ENCODE peak calls at places on chromosomes 1 and 21, in seven cellular contexts. One of them, this sample, is unnamed.
A peak's percentile ranks its signal among the peaks of the same experiment; 100 is the strongest.

GRCh38 chr1:7572654-7573152 is 198.4 kb upstream of the VAMP3 start:
- DNase-seq in OCI-LY7: no peak
- DNase-seq in A549: no peak
- DNase-seq in tibial artery: no peak
- DNase-seq in fibroblast of lung: no peak
- DNase-seq in endodermal cell: no peak
- DNase-seq in psoas muscle: no peak
- DNase-seq in this sample: no peak

GRCh38 chr1:59609245-59609644 is 205.5 kb upstream of the HOOK1 start:
- DNase-seq in OCI-LY7: no peak
- DNase-seq in A549: no peak
- DNase-seq in tibial artery: no peak
- DNase-seq in fibroblast of lung: no peak
- DNase-seq in endodermal cell: no peak
- DNase-seq in psoas muscle: no peak
- DNase-seq in this sample: no peak

GRCh38 chr1:17229379-17229778 is 19.5 kb upstream of the PADI3 start:
- DNase-seq in OCI-LY7: no peak
- DNase-seq in A549: no peak
- DNase-seq in tibial artery: no peak
- DNase-seq in fibroblast of lung: no peak
- DNase-seq in endodermal cell: no peak
- DNase-seq in psoas muscle: no peak
- DNase-seq in this sample: no peak

GRCh38 chr1:54854376-54855020 is 32.5 kb downstream of the DHCR24 start:
- DNase-seq in OCI-LY7: no peak
- DNase-seq in A549: no peak
- DNase-seq in tibial artery: no peak
- DNase-seq in fibroblast of lung: no peak
- DNase-seq in endodermal cell: no peak
- DNase-seq in psoas muscle: no peak
- DNase-seq in this sample: no peak

GRCh38 chr1:11138952-11139351 is 39.3 kb upstream of the EXOSC10 start:
- DNase-seq in OCI-LY7: no peak
- DNase-seq in A549: no peak
- DNase-seq in tibial artery: no peak
- DNase-seq in fibroblast of lung: peak; percentile 56
- DNase-seq in endodermal cell: no peak
- DNase-seq in psoas muscle: no peak
- DNase-seq in this sample: no peak

GRCh38 chr1:24203404-24203803 is 16.3 kb upstream of the IFNLR1 start:
- DNase-seq in OCI-LY7: peak; percentile 81
- DNase-seq in A549: no peak
- DNase-seq in tibial artery: no peak
- DNase-seq in fibroblast of lung: no peak
- DNase-seq in endodermal cell: no peak
- DNase-seq in psoas muscle: no peak
- DNase-seq in this sample: no peak

GRCh38 chr1:43058545-43059360 is 100.1 kb upstream of the SLC2A1 start:
- DNase-seq in OCI-LY7: no peak
- DNase-seq in A549: no peak
- DNase-seq in tibial artery: no peak
- DNase-seq in fibroblast of lung: peak; percentile 57
- DNase-seq in endodermal cell: peak; percentile 69
- DNase-seq in psoas muscle: no peak
- DNase-seq in this sample: no peak

GRCh38 chr1:93253471-93253870 is 72.9 kb downstream of the CCDC18 start:
- DNase-seq in OCI-LY7: no peak
- DNase-seq in A549: no peak
- DNase-seq in tibial artery: no peak
- DNase-seq in fibroblast of lung: no peak
- DNase-seq in endodermal cell: no peak
- DNase-seq in psoas muscle: no peak
- DNase-seq in this sample: no peak

GRCh38 chr1:221987860-221988520 is 246.1 kb upstream of the DUSP10 start:
- DNase-seq in OCI-LY7: no peak
- DNase-seq in A549: peak; percentile 25
- DNase-seq in tibial artery: no peak
- DNase-seq in fibroblast of lung: peak; percentile 83
- DNase-seq in endodermal cell: peak; percentile 38
- DNase-seq in psoas muscle: no peak
- DNase-seq in this sample: no peak

GRCh38 chr1:24481843-24482610 is 20.6 kb upstream of the RCAN3 start:
- DNase-seq in OCI-LY7: peak; percentile 49
- DNase-seq in A549: no peak
- DNase-seq in tibial artery: no peak
- DNase-seq in fibroblast of lung: no peak
- DNase-seq in endodermal cell: no peak
- DNase-seq in psoas muscle: no peak
- DNase-seq in this sample: peak; percentile 7

GRCh38 chr1:228058172-228058980 is 24.1 kb upstream of the ARF1 start:
- DNase-seq in OCI-LY7: no peak
- DNase-seq in A549: no peak
- DNase-seq in tibial artery: no peak
- DNase-seq in fibroblast of lung: no peak
- DNase-seq in endodermal cell: no peak
- DNase-seq in psoas muscle: no peak
- DNase-seq in this sample: no peak

GRCh38 chr21:46320331-46320801 is 3.3 kb downstream of the C21orf58 start:
- DNase-seq in OCI-LY7: peak; percentile 33
- DNase-seq in A549: no peak
- DNase-seq in tibial artery: no peak
- DNase-seq in fibroblast of lung: no peak
- DNase-seq in endodermal cell: no peak
- DNase-seq in psoas muscle: no peak
- DNase-seq in this sample: no peak

GRCh38 chr1:30919025-30919881 is 10.7 kb upstream of the SDC3 start:
- DNase-seq in OCI-LY7: no peak
- DNase-seq in A549: no peak
- DNase-seq in tibial artery: no peak
- DNase-seq in fibroblast of lung: peak; percentile 79
- DNase-seq in endodermal cell: no peak
- DNase-seq in psoas muscle: no peak
- DNase-seq in this sample: no peak

GRCh38 chr1:88867743-88868521 is 23.4 kb downstream of the GTF2B start:
- DNase-seq in OCI-LY7: no peak
- DNase-seq in A549: no peak
- DNase-seq in tibial artery: no peak
- DNase-seq in fibroblast of lung: peak; percentile 80
- DNase-seq in endodermal cell: no peak
- DNase-seq in psoas muscle: no peak
- DNase-seq in this sample: no peak

GRCh38 chr1:41695118-41695517 is 210.6 kb upstream of the EDN2 start:
- DNase-seq in OCI-LY7: no peak
- DNase-seq in A549: no peak
- DNase-seq in tibial artery: peak; percentile 44
- DNase-seq in fibroblast of lung: no peak
- DNase-seq in endodermal cell: no peak
- DNase-seq in psoas muscle: no peak
- DNase-seq in this sample: no peak

GRCh38 chr21:38810034-38810825 is 4.5 kb downstream of the ETS2 start:
- DNase-seq in OCI-LY7: no peak
- DNase-seq in A549: no peak
- DNase-seq in tibial artery: no peak
- DNase-seq in fibroblast of lung: no peak
- DNase-seq in endodermal cell: no peak
- DNase-seq in psoas muscle: no peak
- DNase-seq in this sample: no peak

GRCh38 chr1:9494936-9495758 is 44.1 kb upstream of the SLC25A33 start:
- DNase-seq in OCI-LY7: peak; percentile 82
- DNase-seq in A549: peak; percentile 32
- DNase-seq in tibial artery: no peak
- DNase-seq in fibroblast of lung: peak; percentile 46
- DNase-seq in endodermal cell: peak; percentile 90
- DNase-seq in psoas muscle: peak; percentile 57
- DNase-seq in this sample: peak; percentile 70

GRCh38 chr1:191851799-191852595 is 306.3 kb upstream of the RGS18 start:
- DNase-seq in OCI-LY7: no peak
- DNase-seq in A549: no peak
- DNase-seq in tibial artery: no peak
- DNase-seq in fibroblast of lung: peak; percentile 37
- DNase-seq in endodermal cell: no peak
- DNase-seq in psoas muscle: no peak
- DNase-seq in this sample: no peak

GRCh38 chr1:6343506-6344405 is 49.8 kb downstream of the ACOT7 start:
- DNase-seq in OCI-LY7: peak; percentile 58
- DNase-seq in A549: peak; percentile 66
- DNase-seq in tibial artery: peak; percentile 58
- DNase-seq in fibroblast of lung: peak; percentile 84
- DNase-seq in endodermal cell: peak; percentile 96
- DNase-seq in psoas muscle: peak; percentile 69
- DNase-seq in this sample: peak; percentile 63

GRCh38 chr1:219882116-219882515 is 46.2 kb downstream of the SLC30A10 start:
- DNase-seq in OCI-LY7: no peak
- DNase-seq in A549: no peak
- DNase-seq in tibial artery: no peak
- DNase-seq in fibroblast of lung: no peak
- DNase-seq in endodermal cell: no peak
- DNase-seq in psoas muscle: no peak
- DNase-seq in this sample: no peak

DNA sequence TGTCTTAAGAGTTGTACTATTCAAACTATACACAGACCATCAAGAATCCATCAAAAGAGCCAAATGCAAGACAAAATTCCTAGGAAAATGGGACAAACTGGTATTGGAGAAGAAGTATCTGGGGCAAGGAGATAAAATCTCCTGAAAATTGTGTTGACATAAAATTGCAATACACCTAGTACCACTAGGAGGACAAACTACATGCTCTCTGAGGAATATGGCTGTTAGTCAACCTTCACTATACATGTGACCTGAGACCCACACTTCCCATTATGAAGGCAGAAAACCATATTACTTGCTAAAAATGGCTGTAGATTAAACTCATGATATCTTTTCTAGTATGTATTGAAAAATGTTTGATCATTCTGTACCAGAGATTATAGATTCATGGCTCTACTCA is 30.0 kb downstream of the IRF2BP2 start:
- DNase-seq in OCI-LY7: peak; percentile 42
- DNase-seq in A549: peak; percentile 69
- DNase-seq in tibial artery: no peak
- DNase-seq in fibroblast of lung: no peak
- DNase-seq in endodermal cell: no peak
- DNase-seq in psoas muscle: no peak
- DNase-seq in this sample: no peak
- TF ChIP-seq CTCF in OCI-LY7: peak; percentile 71
- TF ChIP-seq CTCF in A549: peak; percentile 21
- TF ChIP-seq CTCF in tibial artery: peak; percentile 17
- TF ChIP-seq CTCF in fibroblast of lung: no peak
- TF ChIP-seq CTCF in endodermal cell: peak; percentile 63
- TF ChIP-seq CTCF in psoas muscle: peak; percentile 24
- TF ChIP-seq CTCF in this sample: peak; percentile 18

DNA sequence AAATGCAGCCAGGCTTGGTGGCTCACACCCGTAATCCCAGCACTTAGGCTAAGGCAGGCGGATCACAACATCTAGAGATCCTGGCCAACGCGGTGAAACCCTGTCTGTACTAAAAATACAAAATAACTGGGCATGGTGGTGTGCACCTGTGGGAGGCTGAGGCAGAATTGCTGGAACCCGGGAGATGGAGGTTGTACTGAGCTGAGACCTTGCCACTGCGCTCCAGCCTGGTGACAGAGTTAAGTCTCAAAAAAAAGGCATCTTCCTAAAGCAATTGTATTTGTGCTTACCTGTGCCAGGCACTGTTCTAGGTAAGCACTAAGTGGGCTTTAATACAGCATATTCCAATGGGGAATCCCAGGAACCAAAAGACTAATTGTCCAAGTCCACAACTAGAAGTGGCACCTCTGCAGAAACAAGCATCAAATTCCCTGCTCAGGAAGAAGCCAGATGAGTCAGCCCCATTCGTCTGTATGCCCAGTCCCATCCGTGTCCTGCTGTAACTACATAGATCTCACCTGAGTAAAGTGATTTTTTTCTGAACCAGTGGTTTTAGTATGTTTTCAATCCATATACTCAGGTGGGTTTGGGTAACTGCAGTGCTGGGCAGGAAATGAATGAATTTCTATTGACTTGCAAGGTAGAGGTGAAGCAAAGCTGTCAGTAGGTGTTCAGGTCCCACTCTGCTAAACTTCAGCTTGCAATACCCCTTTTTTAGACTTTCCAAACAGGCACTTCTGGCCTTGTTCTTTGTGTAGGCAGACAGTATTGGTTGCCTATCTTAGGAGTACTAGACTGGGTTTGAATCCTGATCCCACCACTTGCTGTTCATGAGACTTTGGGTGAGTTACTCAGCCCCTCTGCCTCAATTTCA is 4.7 kb downstream of the RCC1 start:
- DNase-seq in OCI-LY7: peak; percentile 49
- DNase-seq in A549: no peak
- DNase-seq in tibial artery: no peak
- DNase-seq in fibroblast of lung: peak; percentile 43
- DNase-seq in endodermal cell: peak; percentile 74
- DNase-seq in psoas muscle: no peak
- DNase-seq in this sample: no peak
- H3K4me3 ChIP-seq in OCI-LY7: peak overlapping the region; percentile 85
- H3K4me3 ChIP-seq in A549: peak overlapping the region; percentile 99
- H3K4me3 ChIP-seq in tibial artery: no peak overlapping the region
- H3K4me3 ChIP-seq in fibroblast of lung: peak overlapping the region; percentile 99
- H3K4me3 ChIP-seq in endodermal cell: peak overlapping the region; percentile 93
- H3K4me3 ChIP-seq in psoas muscle: peak overlapping the region; percentile 83
- H3K4me3 ChIP-seq in this sample: peak overlapping the region; percentile 16

GRCh38 chr1:111729271-111729921 is 9.8 kb downstream of the INKA2 start:
- DNase-seq in OCI-LY7: no peak
- DNase-seq in A549: no peak
- DNase-seq in tibial artery: no peak
- DNase-seq in fibroblast of lung: no peak
- DNase-seq in endodermal cell: no peak
- DNase-seq in psoas muscle: no peak
- DNase-seq in this sample: no peak
- H3K4me1 ChIP-seq in OCI-LY7: no peaks in the 10 kb centered on the region
- H3K4me1 ChIP-seq in A549: peaks cover 3% of the 10 kb centered on the region
- H3K4me1 ChIP-seq in tibial artery: no peaks in the 10 kb centered on the region
- H3K4me1 ChIP-seq in fibroblast of lung: peaks cover 27% of the 10 kb centered on the region
- H3K4me1 ChIP-seq in endodermal cell: peaks cover 5% of the 10 kb centered on the region
- H3K4me1 ChIP-seq in psoas muscle: peaks cover 84% of the 10 kb centered on the region
- H3K4me1 ChIP-seq in this sample: no peaks in the 10 kb centered on the region

GRCh38 chr1:230768903-230769570 is 21.8 kb downstream of the CAPN9 start:
- DNase-seq in OCI-LY7: no peak
- DNase-seq in A549: no peak
- DNase-seq in tibial artery: no peak
- DNase-seq in fibroblast of lung: peak; percentile 84
- DNase-seq in endodermal cell: no peak
- DNase-seq in psoas muscle: no peak
- DNase-seq in this sample: no peak

GRCh38 chr1:230770317-230770716 is 23.1 kb downstream of the CAPN9 start:
- DNase-seq in OCI-LY7: no peak
- DNase-seq in A549: no peak
- DNase-seq in tibial artery: no peak
- DNase-seq in fibroblast of lung: no peak
- DNase-seq in endodermal cell: no peak
- DNase-seq in psoas muscle: no peak
- DNase-seq in this sample: no peak

GRCh38 chr1:230773396-230774033 is 26.3 kb downstream of the CAPN9 start:
- DNase-seq in OCI-LY7: no peak
- DNase-seq in A549: no peak
- DNase-seq in tibial artery: no peak
- DNase-seq in fibroblast of lung: no peak
- DNase-seq in endodermal cell: no peak
- DNase-seq in psoas muscle: no peak
- DNase-seq in this sample: no peak

GRCh38 chr1:230771773-230772354 is 24.7 kb downstream of the CAPN9 start:
- DNase-seq in OCI-LY7: no peak
- DNase-seq in A549: no peak
- DNase-seq in tibial artery: no peak
- DNase-seq in fibroblast of lung: no peak
- DNase-seq in endodermal cell: no peak
- DNase-seq in psoas muscle: no peak
- DNase-seq in this sample: no peak

GRCh38 chr1:230772457-230773395 is 25.5 kb downstream of the CAPN9 start:
- DNase-seq in OCI-LY7: peak; percentile 19
- DNase-seq in A549: peak; percentile 44
- DNase-seq in tibial artery: peak; percentile 33
- DNase-seq in fibroblast of lung: peak; percentile 71
- DNase-seq in endodermal cell: peak; percentile 79
- DNase-seq in psoas muscle: no peak
- DNase-seq in this sample: no peak
- TF ChIP-seq CTCF in OCI-LY7: peak; percentile 39
- TF ChIP-seq CTCF in A549: peak; percentile 45
- TF ChIP-seq CTCF in tibial artery: peak; percentile 56
- TF ChIP-seq CTCF in fibroblast of lung: peak; percentile 87
- TF ChIP-seq CTCF in endodermal cell: peak; percentile 71
- TF ChIP-seq CTCF in psoas muscle: peak; percentile 67
- TF ChIP-seq CTCF in this sample: no peak

This sample was measured in CD8-positive, alpha-beta T cell.